ENCODE peak calls at places on chromosomes 13 and 19, in five cellular contexts. P is GM10248, X is colonic mucosa, W is heart right ventricle, L is endothelial cell. J is an unnamed sample.

GRCh38 chr13:98327326-98328314 is 150.6 kb upstream of the RNF113B start:
- DNase-seq in P (no peak), X (no peak), W (no peak), L (peak; percentile 19), J (no peak)

GRCh38 chr13:39510296-39510695 is 92.7 kb downstream of the LHFPL6 start:
- DNase-seq in P (peak; percentile 23), X (no peak), W (no peak), L (no peak), J (peak; percentile 19)

GRCh38 chr19:416416-416815 is 7.5 kb upstream of the C2CD4C start:
- DNase-seq in P (no peak), X (no peak), W (no peak), L (no peak), J (no peak)

GRCh38 chr13:44410328-44410859 is 36.8 kb downstream of the SERP2 start:
- DNase-seq in P (no peak), X (no peak), W (no peak), L (no peak), J (no peak)

GRCh38 chr19:13150919-13151604 is 851 bp downstream of the IER2 start:
- DNase-seq in P (no peak), X (peak; percentile 45), W (peak; percentile 53), L (peak; percentile 16), J (no peak)

GRCh38 chr13:55029280-55029679 is 2000.7 kb downstream of the OLFM4 start:
- DNase-seq in P (no peak), X (no peak), W (no peak), L (no peak), J (no peak)

GRCh38 chr13:51959773-51960172 is 51.5 kb downstream of the ATP7B start:
- DNase-seq in P (peak; percentile 67), X (peak; percentile 79), W (no peak), L (no peak), J (peak; percentile 66)

GRCh38 chr19:38135150-38135998 is 88.6 kb downstream of the DPF1 start:
- DNase-seq in P (no peak), X (no peak), W (no peak), L (no peak), J (no peak)

GRCh38 chr19:35351441-35352176 is 3.9 kb downstream of the FFAR1 start:
- DNase-seq in P (peak; percentile 11), X (no peak), W (no peak), L (no peak), J (peak; percentile 26)

GRCh38 chr19:35353635-35354034 is 4.6 kb upstream of the FFAR3 start:
- DNase-seq in P (peak; percentile 1), X (no peak), W (no peak), L (no peak), J (no peak)

GRCh38 chr19:35352177-35352447 is 4.4 kb downstream of the FFAR1 start:
- DNase-seq in P (no peak), X (no peak), W (no peak), L (no peak), J (no peak)

GRCh38 chr19:35350591-35350990 is 2.9 kb downstream of the FFAR1 start:
- DNase-seq in P (peak; percentile 20), X (no peak), W (no peak), L (no peak), J (peak; percentile 37)

DNA sequence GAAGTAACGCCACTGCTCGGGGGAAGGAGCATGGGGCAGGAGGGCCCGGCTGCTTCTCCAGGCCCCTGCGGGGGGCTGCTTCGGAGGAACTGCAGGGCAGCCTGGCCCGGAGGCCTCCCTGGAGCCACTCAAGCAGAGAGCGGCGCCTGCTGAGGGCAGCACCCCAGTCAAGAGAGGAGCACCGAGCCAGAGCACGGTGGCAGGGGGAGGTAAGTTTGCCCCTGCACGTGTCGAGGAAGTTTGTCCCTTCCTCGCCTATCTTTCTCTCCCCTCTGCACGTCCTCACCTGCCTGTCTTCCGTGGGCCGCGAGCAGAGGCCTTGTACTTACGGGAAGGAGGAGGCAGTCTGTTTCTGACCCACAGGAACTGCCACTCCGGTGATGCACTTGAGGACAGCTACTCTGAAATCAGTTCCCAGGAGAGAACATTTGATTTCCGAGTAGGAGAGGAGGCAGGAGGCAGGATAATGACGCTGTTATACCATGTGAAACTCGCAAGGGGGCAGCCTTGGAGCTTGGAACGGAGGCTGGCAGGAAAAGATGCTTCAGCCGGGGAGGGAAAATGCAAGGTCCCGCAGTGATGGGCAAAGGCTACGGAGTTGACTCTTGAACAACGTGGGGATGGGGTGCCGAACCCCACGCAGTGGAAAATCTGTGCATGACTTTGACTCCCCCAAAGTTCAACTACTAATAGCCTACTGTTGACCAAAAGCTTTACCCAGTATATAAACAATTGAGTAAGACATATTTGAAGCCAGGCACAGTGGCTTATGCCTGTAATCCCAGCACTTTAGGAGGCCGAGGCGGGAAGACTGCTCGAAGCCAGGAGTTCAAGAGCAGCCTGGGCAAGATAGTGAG is 5.0 kb downstream of the FFAR1 start:
- DNase-seq in P (peak; percentile 82), X (peak; percentile 74), W (peak; percentile 73), L (peak; percentile 75), J (peak; percentile 84)
- TF ChIP-seq CTCF in P (peak; percentile 79), X (peak; percentile 64), W (peak; percentile 80), L (peak; percentile 68), J (peak; percentile 84)

DNA sequence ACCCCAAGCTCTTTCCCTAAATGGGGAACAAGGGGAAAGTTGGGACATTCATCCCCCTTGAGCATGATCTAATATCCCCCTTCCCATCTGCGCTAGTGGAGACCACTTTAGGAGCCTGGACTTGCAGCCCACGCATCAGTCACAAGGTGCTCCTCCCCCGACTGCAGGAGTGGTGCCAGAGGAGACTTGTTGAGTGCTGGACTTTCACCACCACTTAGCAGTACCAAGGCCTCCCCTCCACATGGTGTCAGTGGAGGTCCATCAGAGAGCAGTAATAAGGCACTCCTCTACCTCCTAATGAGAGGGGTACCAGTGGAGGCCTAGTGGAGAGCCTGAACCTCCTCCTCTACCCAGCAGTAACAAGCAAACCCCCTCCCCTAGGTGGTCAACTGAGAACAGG is 22.5 kb downstream of the CAB39L start:
- DNase-seq in P (peak; percentile 37), X (no peak), W (no peak), L (peak; percentile 21), J (peak; percentile 21)
- TF ChIP-seq CTCF in P (peak; percentile 46), X (no peak), W (peak; percentile 20), L (no peak), J (peak; percentile 30)

GRCh38 chr13:100210966-100211710 is 122.2 kb downstream of the PCCA start:
- DNase-seq in P (no peak), X (no peak), W (no peak), L (no peak), J (no peak)
- TF ChIP-seq CTCF in P (no peak), X (no peak), W (no peak), L (no peak), J (no peak)

GRCh38 chr13:76014618-76015315 is 378.6 kb downstream of the LMO7 start:
- DNase-seq in P (no peak), X (no peak), W (peak; percentile 4), L (no peak), J (no peak)

GRCh38 chr13:76019421-76020044 is 383.4 kb downstream of the LMO7 start:
- DNase-seq in P (peak; percentile 4), X (peak; percentile 23), W (peak; percentile 4), L (peak; percentile 59), J (no peak)

GRCh38 chr13:76020421-76020955 is 384.4 kb downstream of the LMO7 start:
- DNase-seq in P (no peak), X (no peak), W (no peak), L (no peak), J (no peak)

GRCh38 chr13:76017861-76018556 is 381.9 kb downstream of the LMO7 start:
- DNase-seq in P (no peak), X (no peak), W (no peak), L (no peak), J (no peak)

DNA sequence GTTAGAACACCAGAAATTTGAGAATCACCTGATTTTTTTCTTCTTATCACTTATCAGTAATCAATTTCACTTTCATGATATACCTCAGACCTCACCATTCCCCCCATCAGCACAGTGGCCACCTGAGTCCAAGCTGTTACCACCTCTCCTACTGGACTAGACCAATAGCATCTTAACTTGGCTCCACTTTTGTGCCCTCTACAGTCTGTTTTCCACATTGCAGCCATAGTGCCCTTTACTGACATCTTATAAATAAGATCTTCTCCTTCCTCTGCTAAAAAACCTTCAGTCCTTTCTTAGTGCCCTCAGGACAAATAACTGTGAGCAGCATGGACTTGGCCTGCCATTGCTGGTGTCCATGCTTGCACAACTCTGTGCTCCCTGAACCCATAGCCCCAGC is 380.7 kb downstream of the LMO7 start:
- DNase-seq in P (peak; percentile 21), X (peak; percentile 26), W (no peak), L (peak; percentile 51), J (peak; percentile 16)
- TF ChIP-seq CTCF in P (peak; percentile 75), X (peak; percentile 22), W (peak; percentile 44), L (peak; percentile 70), J (peak; percentile 57)

GRCh38 chr13:79225487-79226232 is 180.4 kb downstream of the RBM26 start:
- DNase-seq in P (no peak), X (no peak), W (no peak), L (no peak), J (no peak)

GRCh38 chr13:79226250-79226649 is 179.8 kb downstream of the RBM26 start:
- DNase-seq in P (no peak), X (no peak), W (no peak), L (no peak), J (no peak)

GRCh38 chr13:79227418-79227817 is 178.6 kb downstream of the RBM26 start:
- DNase-seq in P (peak; percentile 42), X (no peak), W (no peak), L (no peak), J (peak; percentile 30)

GRCh38 chr13:79228972-79229371 is 177.1 kb downstream of the RBM26 start:
- DNase-seq in P (no peak), X (no peak), W (no peak), L (no peak), J (no peak)

DNA sequence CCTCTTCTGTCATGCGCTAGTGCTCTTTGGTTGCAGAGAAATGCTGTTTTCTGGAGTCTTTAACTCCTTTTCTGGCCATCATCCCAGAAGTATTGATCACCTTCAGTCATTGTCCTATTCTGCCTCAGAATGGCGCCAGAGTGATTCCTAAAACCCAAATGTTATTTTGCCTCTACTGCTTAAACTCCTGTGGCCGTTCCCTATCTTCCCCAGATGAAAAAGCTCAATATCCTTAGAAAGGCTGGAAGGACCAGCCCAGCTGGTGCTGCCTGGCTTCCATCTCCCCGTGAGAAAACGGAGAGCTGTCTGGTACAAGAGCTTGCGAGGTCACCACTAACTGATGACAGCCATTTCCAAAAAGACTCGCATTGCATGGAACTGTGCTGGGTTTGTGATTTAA is 179.1 kb downstream of the RBM26 start:
- DNase-seq in P (no peak), X (no peak), W (no peak), L (no peak), J (no peak)
- TF ChIP-seq CTCF in P (no peak), X (no peak), W (no peak), L (no peak), J (no peak)

DNA sequence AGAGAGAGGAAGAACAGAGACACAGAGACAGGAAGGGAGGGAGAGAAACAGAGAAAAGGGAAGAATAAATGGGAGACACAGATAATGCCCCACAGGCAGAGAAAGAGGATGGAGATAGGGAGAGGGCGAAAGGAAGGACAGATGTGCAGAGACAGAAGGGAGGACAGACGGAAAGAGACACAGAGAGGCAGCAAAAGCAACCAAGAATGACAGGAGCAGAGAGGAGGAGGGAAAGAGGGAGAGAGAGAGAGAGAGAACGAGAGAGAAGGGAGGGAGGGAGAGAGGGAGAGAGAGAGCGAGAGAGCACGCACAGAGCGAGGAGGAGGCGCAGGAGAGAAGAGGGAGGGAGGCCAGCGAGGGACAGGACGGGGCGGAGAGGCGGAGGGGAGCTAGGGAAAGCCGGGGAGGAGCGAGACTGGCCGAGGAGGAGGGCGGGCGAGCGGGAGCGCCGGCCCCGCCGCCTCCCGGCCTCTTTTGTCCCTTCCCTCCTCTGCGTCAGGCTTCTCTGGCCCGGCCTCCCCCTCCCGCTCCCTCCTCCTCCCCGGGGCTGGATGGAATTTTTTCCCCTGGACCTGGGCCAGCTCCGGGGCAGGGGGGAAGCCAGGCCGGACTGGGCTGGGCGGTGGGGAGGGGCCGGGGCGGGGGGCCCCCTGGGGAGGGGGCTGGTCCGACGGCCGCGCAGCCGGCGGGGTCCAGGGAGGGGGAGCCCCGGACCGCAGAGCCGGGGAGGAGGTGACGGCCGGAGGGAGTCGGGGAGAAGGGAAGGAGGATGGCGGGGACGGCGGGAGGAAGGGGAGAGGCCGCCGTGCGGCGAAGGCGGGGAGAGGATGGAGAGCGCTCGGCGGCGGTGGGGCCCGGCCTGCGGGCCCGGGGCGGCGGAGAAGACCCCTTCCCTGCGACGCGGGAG is 4.2 kb upstream of the SPACA6 start:
- DNase-seq in P (peak; percentile 35), X (peak; percentile 82), W (peak; percentile 96), L (peak; percentile 79), J (no peak)
- TF ChIP-seq CTCF in P (no peak), X (no peak), W (no peak), L (no peak), J (no peak)

J was measured in GM13976.